ENCODE peak calls at places on chromosomes 6 and 20, in nine cellular contexts. K is stomach, R is spleen, U is transverse colon, C is endothelial cell of umbilical vein, P is Panc1, I is breast epithelium, O is prostate gland, G is sigmoid colon. L is an unnamed sample. For H3K9me3, the result is how much of the 10 kb centered on the place peaks cover.

GRCh38 chr6:163667372-163668060 is 253.0 kb downstream of the QKI start:
- DNase-seq in K (no peak), R (peak), U (peak), C (no peak), P (no peak), I (no peak), O (no peak), G (peak), L (no peak)

GRCh38 chr6:1604347-1604990 is 5.2 kb upstream of the FOXC1 start:
- DNase-seq in K (peak), R (peak), U (peak), C (peak), P (no peak), I (no peak), O (peak), G (peak), L (peak)

GRCh38 chr6:88480822-88481221 is 314.7 kb upstream of the CNR1 start:
- DNase-seq in K (no peak), R (no peak), U (no peak), C (no peak), P (no peak), I (no peak), O (no peak), G (no peak), L (no peak)

GRCh38 chr6:47203266-47203967 is 106.3 kb downstream of the TNFRSF21 start:
- DNase-seq in K (no peak), R (no peak), U (no peak), C (no peak), P (no peak), I (no peak), O (no peak), G (no peak), L (no peak)

GRCh38 chr6:20906938-20907337 is 372.7 kb downstream of the CDKAL1 start:
- DNase-seq in K (no peak), R (no peak), U (no peak), C (no peak), P (no peak), I (no peak), O (no peak), G (no peak), L (no peak)

GRCh38 chr6:134689177-134689576 is 260.7 kb downstream of the ALDH8A1 start:
- DNase-seq in K (no peak), R (no peak), U (no peak), C (no peak), P (no peak), I (no peak), O (peak), G (no peak), L (no peak)

GRCh38 chr6:53492860-53493634 is 51.9 kb downstream of the GCLC start:
- DNase-seq in K (no peak), R (no peak), U (no peak), C (peak), P (peak), I (no peak), O (peak), G (no peak), L (no peak)

GRCh38 chr6:46440133-46440532 is 51.1 kb downstream of the RCAN2 start:
- DNase-seq in K (no peak), R (no peak), U (no peak), C (no peak), P (no peak), I (no peak), O (no peak), G (no peak), L (no peak)

GRCh38 chr6:154721460-154721859 is 11.8 kb upstream of the SCAF8 start:
- DNase-seq in K (no peak), R (no peak), U (no peak), C (no peak), P (no peak), I (no peak), O (no peak), G (no peak), L (no peak)

GRCh38 chr6:85673198-85674139 is 30.8 kb upstream of the SYNCRIP start:
- DNase-seq in K (no peak), R (no peak), U (no peak), C (no peak), P (no peak), I (no peak), O (no peak), G (no peak), L (no peak)

GRCh38 chr20:51237278-51237677 is 214.4 kb upstream of the KCNG1 start:
- DNase-seq in K (no peak), R (no peak), U (no peak), C (no peak), P (no peak), I (no peak), O (no peak), G (no peak), L (no peak)

GRCh38 chr6:134519456-134519855 is 201.5 kb upstream of the SGK1 start:
- DNase-seq in K (no peak), R (peak), U (no peak), C (peak), P (no peak), I (no peak), O (no peak), G (no peak), L (peak)

GRCh38 chr6:110756817-110757216 is 58.5 kb downstream of the CDK19 start:
- DNase-seq in K (no peak), R (no peak), U (no peak), C (no peak), P (no peak), I (no peak), O (no peak), G (no peak), L (no peak)

GRCh38 chr6:73566954-73567591 is 46.2 kb upstream of the EEF1A1 start:
- DNase-seq in K (peak), R (no peak), U (peak), C (peak), P (no peak), I (no peak), O (no peak), G (peak), L (no peak)

GRCh38 chr6:14212632-14213031 is 95.1 kb downstream of the CD83 start:
- DNase-seq in K (no peak), R (no peak), U (no peak), C (no peak), P (no peak), I (no peak), O (no peak), G (no peak), L (no peak)

GRCh38 chr6:14210077-14210476 is 92.5 kb downstream of the CD83 start:
- DNase-seq in K (no peak), R (no peak), U (no peak), C (no peak), P (no peak), I (no peak), O (no peak), G (no peak), L (no peak)

GRCh38 chr6:14210663-14211595 is 93.4 kb downstream of the CD83 start:
- DNase-seq in K (peak), R (peak), U (peak), C (peak), P (peak), I (peak), O (peak), G (peak), L (peak)

GRCh38 chr6:14211596-14211961 is 94.0 kb downstream of the CD83 start:
- DNase-seq in K (peak), R (peak), U (peak), C (no peak), P (no peak), I (no peak), O (peak), G (peak), L (peak)

GRCh38 chr6:14212020-14212419 is 94.4 kb downstream of the CD83 start:
- DNase-seq in K (no peak), R (no peak), U (no peak), C (no peak), P (no peak), I (no peak), O (no peak), G (no peak), L (no peak)
- TF ChIP-seq POLR2AphosphoS5 in K (no peak), R (no peak), U (no peak), C (no peak), P (no peak), I (no peak), O (no peak), G (no peak), L (no peak)

GRCh38 chr6:27281569-27281968 is 30.5 kb downstream of the POM121L2 start:
- DNase-seq in K (no peak), R (no peak), U (no peak), C (no peak), P (no peak), I (no peak), O (no peak), G (no peak), L (no peak)
- H3K9me3 ChIP-seq in K (half or more), R (under half), U (under half), C (under half), P (under half), I (under half), O (under half), G (under half), L (under half)

DNA sequence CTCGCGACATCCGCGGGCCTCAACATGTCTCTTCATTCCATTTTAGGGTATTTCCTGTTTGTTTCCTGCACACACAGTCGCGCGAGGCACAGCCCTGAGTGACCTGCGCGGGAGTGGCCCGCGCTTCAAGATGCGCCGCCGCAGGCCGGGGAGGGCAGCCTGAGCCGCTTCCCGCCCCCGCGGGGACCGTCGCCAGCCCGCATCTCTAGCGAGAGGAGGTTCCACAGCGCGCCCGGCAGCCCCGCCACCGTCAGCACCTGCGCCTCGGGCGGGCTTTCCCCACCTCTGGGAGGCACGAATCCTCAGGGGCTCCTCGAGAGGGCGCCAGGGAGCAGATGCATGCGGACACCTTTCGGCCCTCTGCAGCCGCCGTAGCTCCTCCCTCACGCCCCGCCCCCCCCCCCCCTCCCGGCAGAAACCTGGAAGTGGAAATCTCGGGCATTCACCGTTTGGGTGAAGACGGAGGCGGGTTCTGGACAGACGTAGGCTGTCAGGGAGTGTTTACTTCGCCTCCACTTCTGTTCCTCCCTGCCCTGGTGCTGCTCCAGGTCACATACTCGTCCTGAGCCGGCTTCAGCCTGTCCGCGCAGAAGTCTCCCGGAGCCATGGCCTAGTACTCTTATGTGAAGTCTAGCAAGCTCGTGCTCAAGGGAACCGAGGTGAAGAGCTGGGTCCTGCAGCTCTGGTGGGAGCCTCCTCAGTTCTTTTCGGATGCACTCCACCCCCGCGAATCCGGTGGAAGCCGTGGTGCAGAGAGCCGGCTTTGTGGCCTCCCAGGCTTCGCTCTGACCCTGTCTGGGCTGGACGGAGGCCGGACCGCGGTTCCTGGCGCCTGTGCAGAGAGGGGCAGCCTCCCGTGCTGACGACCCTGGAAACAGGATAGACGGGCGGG is 880.5 kb upstream of the DEFB115 start:
- DNase-seq in K (peak), R (peak), U (peak), C (peak), P (peak), I (peak), O (peak), G (peak), L (peak)
- TF ChIP-seq POLR2AphosphoS5 in K (peak), R (peak), U (peak), C (peak), P (peak), I (no peak), O (peak), G (peak), L (no peak)

DNA sequence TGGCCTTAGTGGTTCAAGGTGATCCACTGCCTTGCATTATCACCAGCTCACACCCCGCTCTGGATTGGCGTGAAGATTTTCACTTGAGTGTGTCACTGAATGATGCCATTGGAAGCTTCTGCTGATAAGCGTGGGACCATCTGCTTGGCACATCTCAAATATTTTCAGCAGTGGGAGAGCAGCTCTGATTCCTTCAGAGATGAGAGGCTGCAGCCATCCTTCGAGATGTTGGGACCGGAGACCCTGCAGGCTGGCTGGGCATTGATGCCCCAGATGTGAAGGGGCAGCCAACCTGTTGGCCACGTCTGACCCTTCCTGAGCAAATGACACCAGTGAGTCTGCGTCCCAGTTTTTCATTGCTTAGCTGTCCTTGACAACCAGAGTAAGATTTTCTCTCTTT is at the start of gene MAS1:
- DNase-seq in K (no peak), R (no peak), U (no peak), C (no peak), P (no peak), I (no peak), O (no peak), G (no peak), L (no peak)
- H3K9me3 ChIP-seq in K (under half), R (under half), U (under half), C (under half), P (under half), I (under half), O (under half), G (under half), L (under half)

DNA sequence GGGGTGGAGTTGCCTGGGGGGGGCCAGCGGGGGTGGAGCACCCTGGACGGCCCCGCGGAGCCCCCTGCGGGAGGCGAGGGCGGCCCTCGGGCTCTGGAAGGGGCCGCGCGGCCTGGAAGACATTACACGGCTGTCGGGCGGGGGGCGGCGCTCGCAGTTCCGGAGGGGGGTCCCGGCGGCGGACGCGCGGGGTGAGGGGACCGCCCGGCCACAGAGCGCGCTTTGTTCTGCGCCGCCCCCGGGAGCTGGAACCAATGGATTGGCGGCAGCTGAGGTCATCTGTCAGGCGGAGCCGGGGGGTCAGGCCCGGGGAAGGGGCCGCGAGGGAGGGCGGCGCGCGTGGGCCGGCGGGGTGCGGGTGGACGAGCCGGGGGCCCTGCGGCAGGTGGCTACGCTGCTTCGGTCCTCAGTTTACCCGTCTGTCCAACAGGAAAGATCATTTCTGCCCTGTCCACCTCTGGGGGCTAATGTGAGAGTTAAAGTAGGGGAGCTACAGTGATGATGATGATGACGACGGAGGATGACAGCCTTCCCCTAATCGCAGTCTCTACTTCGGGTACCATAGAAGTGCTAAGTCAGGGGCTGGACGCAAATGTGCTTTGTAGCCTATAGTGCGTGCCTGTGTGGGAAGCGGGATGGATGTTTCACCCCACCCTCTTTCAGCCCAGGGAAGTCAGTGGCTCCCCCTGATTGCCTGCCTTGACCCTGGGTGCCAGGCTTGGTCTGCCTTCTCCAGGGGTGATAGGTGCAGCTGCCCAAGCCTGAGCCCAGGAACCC is 10.4 kb downstream of the SRXN1 start:
- DNase-seq in K (no peak), R (no peak), U (no peak), C (no peak), P (no peak), I (no peak), O (no peak), G (no peak), L (peak)
- TF ChIP-seq POLR2AphosphoS5 in K (no peak), R (no peak), U (no peak), C (no peak), P (no peak), I (no peak), O (no peak), G (no peak), L (no peak)

GRCh38 chr20:46505501-46505900 is 7.9 kb downstream of the ZNF334 start:
- DNase-seq in K (no peak), R (no peak), U (no peak), C (no peak), P (no peak), I (no peak), O (no peak), G (no peak), L (no peak)
- H3K9me3 ChIP-seq in K (under half), R (under half), U (under half), C (under half), P (under half), I (under half), O (under half), G (under half), L (under half)

DNA sequence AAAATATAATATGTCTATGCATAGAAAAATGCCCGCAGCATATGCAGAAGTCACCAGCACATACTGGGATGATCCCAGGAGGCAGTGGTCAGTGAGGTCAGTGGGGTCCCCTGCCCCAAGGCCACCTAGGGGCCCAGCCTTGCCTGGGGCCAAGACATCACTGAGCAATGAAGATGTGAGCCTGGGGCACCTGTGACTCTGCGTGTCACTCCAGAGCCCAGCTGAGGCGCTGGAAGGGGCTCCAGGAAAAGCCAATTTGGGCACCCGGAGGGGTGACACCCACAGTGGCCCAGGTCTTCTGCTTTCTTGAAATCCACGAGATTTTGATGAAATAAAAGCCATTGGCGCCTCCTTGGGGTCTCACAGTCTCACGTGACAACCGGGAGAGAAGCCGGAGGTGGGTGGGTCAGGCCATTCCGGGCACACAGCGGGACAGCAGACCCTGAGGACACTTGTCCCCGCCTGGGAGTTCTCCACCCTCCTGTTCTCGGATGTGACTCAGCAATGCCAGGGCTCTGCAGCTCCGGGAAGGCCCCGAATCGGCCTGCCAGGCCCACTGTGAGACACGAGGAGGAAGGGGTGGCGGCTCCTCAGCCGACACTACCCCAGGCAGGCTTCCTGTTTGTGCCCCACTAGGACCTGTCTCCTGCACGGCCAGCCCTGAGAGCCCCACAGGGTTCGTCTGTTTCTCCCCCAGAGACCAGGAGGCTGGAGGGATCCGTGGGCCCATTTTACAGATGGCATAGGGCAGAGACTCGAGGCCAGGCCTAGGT is 24.4 kb upstream of the SLCO4A1 start:
- DNase-seq in K (peak), R (peak), U (peak), C (peak), P (no peak), I (no peak), O (no peak), G (peak), L (peak)
- TF ChIP-seq POLR2AphosphoS5 in K (peak), R (peak), U (no peak), C (no peak), P (peak), I (peak), O (no peak), G (peak), L (peak)

DNA sequence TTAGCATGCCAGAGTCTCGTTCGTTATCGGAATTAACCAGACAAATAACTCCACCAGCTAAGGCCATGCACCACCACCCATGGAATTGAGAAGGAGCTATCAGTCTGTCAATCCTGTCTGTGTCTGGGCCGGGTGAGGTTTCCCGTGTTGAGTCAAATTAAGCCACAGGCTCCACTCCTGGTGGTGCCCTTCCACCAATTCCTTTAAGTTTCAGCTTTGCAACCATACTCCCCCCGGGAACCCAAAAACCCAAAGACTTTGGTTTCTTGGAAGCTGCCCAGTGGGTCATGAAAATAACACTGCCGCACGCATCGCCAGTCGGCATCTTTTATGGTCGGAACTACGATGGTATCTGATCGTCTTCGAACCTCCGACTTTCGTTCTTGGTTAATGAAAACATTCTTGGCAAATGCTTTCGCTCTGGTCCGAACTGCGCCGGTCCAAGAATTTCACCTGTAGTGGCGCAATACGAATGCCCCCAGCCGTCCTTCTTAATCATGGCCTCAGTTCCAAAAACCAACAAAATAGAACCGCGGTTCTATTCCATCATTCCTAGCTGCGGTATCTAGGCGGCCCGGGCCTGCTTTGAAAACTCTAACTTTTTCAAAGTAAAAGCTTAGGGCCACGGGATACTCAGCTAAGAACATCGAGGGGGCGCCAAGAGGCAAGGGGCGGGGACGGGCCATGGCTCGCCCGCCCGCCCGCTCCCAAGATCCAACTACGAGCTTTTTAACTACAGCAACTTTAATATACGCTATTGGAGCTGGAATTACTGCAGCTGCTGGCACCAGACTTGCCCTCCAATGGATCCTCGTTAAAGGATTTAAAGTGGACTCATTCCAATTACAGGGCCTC is 1958.5 kb upstream of the DEFB115 start:
- DNase-seq in K (no peak), R (no peak), U (no peak), C (no peak), P (no peak), I (no peak), O (no peak), G (peak), L (no peak)
- H3K9me3 ChIP-seq in K (half or more), R (under half), U (under half), C (under half), P (under half), I (half or more), O (under half), G (under half), L (half or more)